ENCODE peak calls at places on chromosomes 2 and 18, in five cellular contexts. O is HepG2, D is K562, H is HCT116, S is GM12878. K is an unnamed sample.

GRCh38 chr2:174704061-174704460 is 60.2 kb downstream of the CHRNA1 start:
- DNase-seq in O (no peak), D (no peak), H (no peak), S (no peak), K (no peak)

GRCh38 chr18:10017048-10017447 is 103.2 kb downstream of the VAPA start:
- DNase-seq in O (no peak), D (no peak), H (no peak), S (no peak), K (no peak)

GRCh38 chr2:21118302-21118920 is 5.4 kb upstream of the TDRD15 start:
- DNase-seq in O (peak; percentile 81), D (peak; percentile 8), H (peak; percentile 26), S (no peak), K (peak; percentile 56)

GRCh38 chr2:171966268-171966667 is 33.5 kb upstream of the METAP1D start:
- DNase-seq in O (no peak), D (no peak), H (no peak), S (no peak), K (no peak)

GRCh38 chr2:101546376-101547058 is 71.6 kb upstream of the RFX8 start:
- DNase-seq in O (no peak), D (no peak), H (peak; percentile 7), S (no peak), K (no peak)

GRCh38 chr2:74653985-74654882 is at the start of gene SEMA4F:
- DNase-seq in O (peak; percentile 97), D (peak; percentile 99), H (peak; percentile 95), S (peak; percentile 90), K (peak; percentile 99)

GRCh38 chr2:64019083-64019974 is at the start of gene VPS54:
- DNase-seq in O (peak; percentile 67), D (peak; percentile 79), H (peak; percentile 33), S (no peak), K (peak; percentile 70)

GRCh38 chr2:176100547-176101140 is 1.0 kb downstream of the HOXD12 start:
- DNase-seq in O (no peak), D (no peak), H (no peak), S (no peak), K (peak; percentile 53)

GRCh38 chr2:218895758-218896500 is 15.3 kb downstream of the WNT10A start:
- DNase-seq in O (no peak), D (no peak), H (no peak), S (peak; percentile 60), K (peak; percentile 32)

GRCh38 chr2:66495788-66496640 is 61.1 kb downstream of the MEIS1 start:
- DNase-seq in O (peak; percentile 46), D (peak; percentile 76), H (no peak), S (no peak), K (peak; percentile 64)

GRCh38 chr18:70461323-70462077 is 172.7 kb downstream of the SOCS6 start:
- DNase-seq in O (no peak), D (peak; percentile 10), H (no peak), S (no peak), K (no peak)

GRCh38 chr2:174631009-174631981 is 33.7 kb upstream of the WIPF1 start:
- DNase-seq in O (no peak), D (no peak), H (no peak), S (no peak), K (no peak)

GRCh38 chr2:71313016-71313766 is 18.4 kb upstream of the ZNF638 start:
- DNase-seq in O (no peak), D (no peak), H (no peak), S (no peak), K (no peak)

GRCh38 chr2:232320038-232320790 is 58.3 kb upstream of the ALPP start:
- DNase-seq in O (no peak), D (peak; percentile 29), H (no peak), S (no peak), K (no peak)

GRCh38 chr2:23803965-23804542 is 122.9 kb downstream of the ATAD2B start:
- DNase-seq in O (peak; percentile 28), D (peak; percentile 70), H (no peak), S (no peak), K (peak; percentile 68)

GRCh38 chr2:145284551-145284950 is 764.6 kb upstream of the ZEB2 start:
- DNase-seq in O (no peak), D (no peak), H (no peak), S (no peak), K (no peak)

GRCh38 chr2:216151313-216152030 is 42.3 kb downstream of the XRCC5 start:
- DNase-seq in O (no peak), D (no peak), H (no peak), S (no peak), K (no peak)

GRCh38 chr18:57258131-57258777 is 94.1 kb upstream of the ST8SIA3 start:
- DNase-seq in O (no peak), D (no peak), H (no peak), S (no peak), K (no peak)

GRCh38 chr18:12520442-12520992 is 112.8 kb downstream of the PRELID3A start:
- DNase-seq in O (no peak), D (no peak), H (no peak), S (no peak), K (no peak)

GRCh38 chr2:150803689-150804398 is 316.4 kb upstream of the RND3 start:
- DNase-seq in O (no peak), D (no peak), H (no peak), S (no peak), K (no peak)

GRCh38 chr18:12296087-12296403 is 12.0 kb upstream of the TUBB6 start:
- DNase-seq in O (no peak), D (peak; percentile 66), H (no peak), S (no peak), K (no peak)

GRCh38 chr2:85996591-85996990 is 107.8 kb upstream of the ST3GAL5 start:
- DNase-seq in O (no peak), D (peak; percentile 86), H (no peak), S (no peak), K (no peak)

GRCh38 chr2:134401789-134402188 is 147.9 kb downstream of the MGAT5 start:
- DNase-seq in O (no peak), D (no peak), H (no peak), S (no peak), K (no peak)

GRCh38 chr2:134405641-134406081 is 151.8 kb downstream of the MGAT5 start:
- DNase-seq in O (no peak), D (no peak), H (no peak), S (no peak), K (no peak)

GRCh38 chr2:134401081-134401497 is 147.2 kb downstream of the MGAT5 start:
- DNase-seq in O (no peak), D (peak; percentile 10), H (no peak), S (no peak), K (no peak)

GRCh38 chr2:134399096-134399495 is 145.2 kb downstream of the MGAT5 start:
- DNase-seq in O (no peak), D (no peak), H (no peak), S (no peak), K (peak; percentile 11)

GRCh38 chr2:134402385-134402784 is 148.5 kb downstream of the MGAT5 start:
- DNase-seq in O (peak; percentile 61), D (no peak), H (no peak), S (no peak), K (no peak)
- TF ChIP-seq REST in O (no peak), D (no peak), H (no peak), S (no peak), K (no peak)

GRCh38 chr2:41024806-41025205 is 572.9 kb upstream of the SLC8A1 start:
- DNase-seq in O (no peak), D (no peak), H (no peak), S (no peak), K (no peak)
- H2AFZ ChIP-seq in O (no peak overlapping the region), D (no peak overlapping the region), H (no peak overlapping the region), S (no peak overlapping the region), K (peak overlapping the region; percentile 19)

GRCh38 chr2:46375566-46376125 is 78.4 kb downstream of the EPAS1 start:
- DNase-seq in O (no peak), D (no peak), H (no peak), S (no peak), K (no peak)
- TF ChIP-seq REST in O (no peak), D (no peak), H (no peak), S (no peak), K (no peak)

GRCh38 chr18:59087391-59087790 is 52.3 kb upstream of the SEC11C start:
- DNase-seq in O (no peak), D (no peak), H (no peak), S (no peak), K (no peak)
- H2AFZ ChIP-seq in O (no peak overlapping the region), D (no peak overlapping the region), H (no peak overlapping the region), S (no peak overlapping the region), K (no peak overlapping the region)

GRCh38 chr2:191049728-191050639 is 36.0 kb upstream of the STAT1 start:
- DNase-seq in O (peak; percentile 76), D (no peak), H (no peak), S (peak; percentile 16), K (no peak)
- TF ChIP-seq REST in O (no peak), D (no peak), H (no peak), S (no peak), K (no peak)

DNA sequence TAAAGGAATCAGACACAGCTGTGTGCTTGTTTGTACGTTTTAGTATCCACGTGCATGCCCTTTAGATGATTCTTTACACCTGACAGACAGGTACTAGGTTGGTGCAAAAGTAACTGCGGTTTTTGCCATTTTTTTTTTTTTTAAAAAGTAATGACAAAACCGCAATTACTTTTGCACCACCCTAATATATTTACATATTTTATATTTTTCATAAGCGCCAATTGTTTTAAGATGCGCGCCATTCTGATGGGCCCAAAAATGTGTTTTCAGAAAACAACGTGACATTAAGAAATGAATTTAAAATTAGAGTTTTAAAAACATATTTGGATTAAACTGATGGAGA is 972 bp upstream of the COBLL1 start:
- DNase-seq in O (no peak), D (no peak), H (no peak), S (no peak), K (no peak)
- H2AFZ ChIP-seq in O (peak overlapping the region; percentile 37), D (no peak overlapping the region), H (peak overlapping the region; percentile 97), S (no peak overlapping the region), K (peak overlapping the region; percentile 95)

DNA sequence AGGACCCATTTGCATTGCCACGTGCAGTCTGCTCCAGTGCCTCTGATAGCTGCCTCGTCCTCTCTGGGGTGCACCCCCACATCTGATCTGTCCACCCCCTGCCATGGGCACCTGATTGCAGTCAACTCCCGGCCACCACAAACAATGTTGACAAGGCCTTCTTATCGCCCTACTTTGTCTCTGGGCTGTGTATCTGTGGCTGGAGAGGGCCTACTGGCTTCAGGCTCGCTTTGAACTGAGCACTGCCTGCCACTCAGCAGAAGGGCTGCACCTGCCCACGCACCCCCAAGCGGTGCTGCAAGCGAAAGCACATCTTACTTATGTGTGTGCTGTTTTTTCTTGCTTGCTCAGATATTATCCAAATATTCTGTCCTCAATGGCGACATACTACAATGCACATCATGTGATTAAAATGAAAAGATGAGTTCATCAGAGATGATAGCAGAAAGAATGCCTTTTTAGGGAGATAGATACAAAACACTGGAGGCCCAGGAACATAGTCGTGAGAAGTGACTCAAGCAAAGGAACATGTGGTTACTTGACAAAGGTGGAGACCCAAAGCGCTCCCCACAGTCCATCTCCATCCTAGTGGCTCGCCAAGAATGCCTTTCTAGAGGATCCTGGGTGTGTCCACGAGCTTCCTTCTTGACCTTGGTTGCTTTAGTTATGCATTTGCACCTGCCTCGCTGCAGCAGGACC is 28.8 kb downstream of the FBLN7 start:
- DNase-seq in O (no peak), D (no peak), H (no peak), S (no peak), K (no peak)
- TF ChIP-seq REST in O (no peak), D (no peak), H (no peak), S (no peak), K (no peak)

K was measured in GM23338.